ENCODE peak calls at places on chromosomes 2 and 18, in four cellular contexts. One of them, this sample, is unnamed.

GRCh38 chr2:236674238-236674637 is 104.6 kb downstream of the ACKR3 start:
- DNase-seq in H1: no peak
- DNase-seq in H9: peak; percentile 4
- DNase-seq in IMR-90: no peak
- DNase-seq in this sample: no peak

GRCh38 chr18:11980555-11981382 is 538 bp upstream of the IMPA2 start:
- DNase-seq in H1: peak; percentile 98
- DNase-seq in H9: peak; percentile 100
- DNase-seq in IMR-90: peak; percentile 96
- DNase-seq in this sample: peak; percentile 100

GRCh38 chr2:30686000-30686399 is 121.2 kb downstream of the CAPN13 start:
- DNase-seq in H1: no peak
- DNase-seq in H9: peak; percentile 73
- DNase-seq in IMR-90: no peak
- DNase-seq in this sample: peak; percentile 70

GRCh38 chr2:118121986-118122767 is 33.9 kb downstream of the INSIG2 start:
- DNase-seq in H1: no peak
- DNase-seq in H9: no peak
- DNase-seq in IMR-90: no peak
- DNase-seq in this sample: no peak

GRCh38 chr18:56257215-56257614 is 381.2 kb downstream of the TXNL1 start:
- DNase-seq in H1: no peak
- DNase-seq in H9: no peak
- DNase-seq in IMR-90: peak; percentile 96
- DNase-seq in this sample: no peak

GRCh38 chr2:240815761-240816583 is 4.0 kb downstream of the KIF1A start:
- DNase-seq in H1: no peak
- DNase-seq in H9: peak; percentile 15
- DNase-seq in IMR-90: no peak
- DNase-seq in this sample: no peak

GRCh38 chr2:218257390-218257981 is 3.3 kb upstream of the GPBAR1 start:
- DNase-seq in H1: no peak
- DNase-seq in H9: peak; percentile 85
- DNase-seq in IMR-90: no peak
- DNase-seq in this sample: peak; percentile 81

GRCh38 chr2:78029392-78029995 is 507.3 kb upstream of the LRRTM4 start:
- DNase-seq in H1: no peak
- DNase-seq in H9: no peak
- DNase-seq in IMR-90: no peak
- DNase-seq in this sample: peak; percentile 27

GRCh38 chr2:165055081-165055879 is 100.0 kb upstream of the SLC38A11 start:
- DNase-seq in H1: no peak
- DNase-seq in H9: no peak
- DNase-seq in IMR-90: peak; percentile 22
- DNase-seq in this sample: peak; percentile 91

GRCh38 chr18:44680271-44681038 is at the start of gene SETBP1:
- DNase-seq in H1: no peak
- DNase-seq in H9: peak; percentile 61
- DNase-seq in IMR-90: peak; percentile 2
- DNase-seq in this sample: peak; percentile 88

GRCh38 chr2:227513113-227513512 is 41.2 kb downstream of the AGFG1 start:
- DNase-seq in H1: no peak
- DNase-seq in H9: no peak
- DNase-seq in IMR-90: peak; percentile 39
- DNase-seq in this sample: peak; percentile 22

GRCh38 chr2:178865121-178865520 is 57.9 kb upstream of the TTN start:
- DNase-seq in H1: no peak
- DNase-seq in H9: no peak
- DNase-seq in IMR-90: no peak
- DNase-seq in this sample: no peak

GRCh38 chr2:41580806-41581205 is 467.0 kb upstream of the PKDCC start:
- DNase-seq in H1: no peak
- DNase-seq in H9: no peak
- DNase-seq in IMR-90: no peak
- DNase-seq in this sample: no peak

GRCh38 chr2:41572154-41572553 is 475.7 kb upstream of the PKDCC start:
- DNase-seq in H1: no peak
- DNase-seq in H9: no peak
- DNase-seq in IMR-90: no peak
- DNase-seq in this sample: no peak

GRCh38 chr2:41579811-41580210 is 468.0 kb upstream of the PKDCC start:
- DNase-seq in H1: no peak
- DNase-seq in H9: no peak
- DNase-seq in IMR-90: no peak
- DNase-seq in this sample: no peak

DNA sequence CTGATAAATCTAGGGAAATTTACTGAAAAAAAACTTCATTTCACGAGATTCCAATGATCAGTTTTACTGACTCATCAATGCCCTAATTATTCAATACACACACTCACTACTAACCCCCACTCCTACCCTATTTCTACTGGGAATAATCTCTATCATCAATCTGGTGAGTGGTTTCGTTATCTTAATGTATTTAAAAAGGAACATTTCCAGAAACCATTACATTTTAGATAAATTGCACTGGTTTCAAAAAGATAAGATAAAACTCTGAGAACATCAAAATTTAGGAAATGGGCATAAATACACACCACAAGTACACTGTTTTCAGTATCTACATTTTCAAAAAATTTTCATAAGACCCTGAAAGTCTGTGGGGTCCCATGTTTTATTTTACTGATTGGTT is 471.4 kb upstream of the PKDCC start:
- DNase-seq in H1: no peak
- DNase-seq in H9: no peak
- DNase-seq in IMR-90: no peak
- DNase-seq in this sample: no peak
- H3K56ac ChIP-seq in H1: no peak overlapping the region
- H3K56ac ChIP-seq in H9: no peak overlapping the region
- H3K56ac ChIP-seq in IMR-90: no peak overlapping the region
- H3K56ac ChIP-seq in this sample: no peak overlapping the region

GRCh38 chr2:231521443-231521842 is 8.8 kb downstream of the NMUR1 start:
- DNase-seq in H1: no peak
- DNase-seq in H9: no peak
- DNase-seq in IMR-90: no peak
- DNase-seq in this sample: no peak
- H4K8ac ChIP-seq in H1: no peak overlapping the region
- H4K8ac ChIP-seq in H9: no peak overlapping the region
- H4K8ac ChIP-seq in IMR-90: no peak overlapping the region
- H4K8ac ChIP-seq in this sample: no peak overlapping the region

DNA sequence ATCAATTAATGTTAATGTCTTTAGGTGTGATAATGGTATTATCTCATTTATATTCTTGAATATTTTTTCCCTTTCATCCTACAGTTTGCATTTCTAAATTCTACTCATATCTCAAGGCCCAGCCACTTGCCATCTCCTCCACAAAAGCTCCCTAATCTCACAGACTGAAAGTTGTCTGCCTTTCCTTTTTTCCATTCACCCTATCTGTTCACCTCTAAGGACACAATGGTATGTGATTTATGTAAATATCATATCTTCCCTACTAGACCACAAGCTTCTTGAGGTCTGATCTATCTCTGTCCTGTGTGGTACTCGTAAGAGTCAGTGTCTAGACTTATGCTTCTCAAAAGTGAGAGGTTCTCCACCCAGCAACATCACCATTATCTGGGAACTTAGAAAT is 3.9 kb upstream of the SPC25 start:
- DNase-seq in H1: no peak
- DNase-seq in H9: no peak
- DNase-seq in IMR-90: no peak
- DNase-seq in this sample: no peak
- H3K56ac ChIP-seq in H1: no peak overlapping the region
- H3K56ac ChIP-seq in H9: no peak overlapping the region
- H3K56ac ChIP-seq in IMR-90: no peak overlapping the region
- H3K56ac ChIP-seq in this sample: no peak overlapping the region

GRCh38 chr2:129010262-129010661 is 691.6 kb upstream of the HS6ST1 start:
- DNase-seq in H1: no peak
- DNase-seq in H9: no peak
- DNase-seq in IMR-90: no peak
- DNase-seq in this sample: no peak

GRCh38 chr2:129008881-129009554 is 690.4 kb upstream of the HS6ST1 start:
- DNase-seq in H1: no peak
- DNase-seq in H9: no peak
- DNase-seq in IMR-90: no peak
- DNase-seq in this sample: no peak

GRCh38 chr2:129009555-129010146 is 691.0 kb upstream of the HS6ST1 start:
- DNase-seq in H1: no peak
- DNase-seq in H9: no peak
- DNase-seq in IMR-90: no peak
- DNase-seq in this sample: no peak

GRCh38 chr2:129014432-129014831 is 695.8 kb upstream of the HS6ST1 start:
- DNase-seq in H1: no peak
- DNase-seq in H9: no peak
- DNase-seq in IMR-90: no peak
- DNase-seq in this sample: no peak

DNA sequence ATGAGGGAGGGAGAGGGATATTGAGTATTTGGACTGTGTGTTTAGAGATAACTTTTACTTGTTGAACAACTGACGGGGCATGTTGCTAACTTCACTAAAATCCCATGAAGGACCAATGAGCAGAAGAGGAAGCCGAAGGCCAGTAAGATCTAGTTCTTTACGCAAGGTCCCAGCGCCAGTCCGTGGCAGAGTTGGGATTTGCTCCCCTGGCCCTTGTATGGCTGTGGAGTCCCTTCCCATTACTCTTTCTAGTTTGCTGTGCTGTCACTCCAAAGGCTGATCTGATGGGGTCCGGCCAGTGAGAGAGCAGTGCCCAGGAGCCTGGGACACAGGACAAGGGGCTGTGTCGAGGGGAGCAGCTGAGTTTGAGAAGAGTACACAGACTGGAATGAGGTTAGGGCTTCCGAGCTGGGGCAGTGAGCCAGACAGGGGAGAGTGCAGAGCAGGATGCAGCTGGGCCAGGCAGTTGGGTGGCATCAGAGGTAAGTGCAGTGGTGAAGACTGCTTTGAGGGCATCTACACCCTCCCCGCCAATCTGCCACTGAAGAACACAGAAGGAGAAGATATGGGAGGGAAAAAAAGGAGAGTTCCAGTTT is 692.9 kb upstream of the HS6ST1 start:
- DNase-seq in H1: no peak
- DNase-seq in H9: no peak
- DNase-seq in IMR-90: no peak
- DNase-seq in this sample: no peak
- H4K8ac ChIP-seq in H1: no peak overlapping the region
- H4K8ac ChIP-seq in H9: no peak overlapping the region
- H4K8ac ChIP-seq in IMR-90: no peak overlapping the region
- H4K8ac ChIP-seq in this sample: no peak overlapping the region

GRCh38 chr18:31976242-31976641 is 33.3 kb upstream of the TRAPPC8 start:
- DNase-seq in H1: no peak
- DNase-seq in H9: no peak
- DNase-seq in IMR-90: no peak
- DNase-seq in this sample: no peak

GRCh38 chr18:31965331-31965970 is 22.5 kb upstream of the TRAPPC8 start:
- DNase-seq in H1: no peak
- DNase-seq in H9: no peak
- DNase-seq in IMR-90: no peak
- DNase-seq in this sample: no peak

GRCh38 chr18:31973929-31974546 is 31.1 kb upstream of the TRAPPC8 start:
- DNase-seq in H1: no peak
- DNase-seq in H9: no peak
- DNase-seq in IMR-90: no peak
- DNase-seq in this sample: peak; percentile 37

DNA sequence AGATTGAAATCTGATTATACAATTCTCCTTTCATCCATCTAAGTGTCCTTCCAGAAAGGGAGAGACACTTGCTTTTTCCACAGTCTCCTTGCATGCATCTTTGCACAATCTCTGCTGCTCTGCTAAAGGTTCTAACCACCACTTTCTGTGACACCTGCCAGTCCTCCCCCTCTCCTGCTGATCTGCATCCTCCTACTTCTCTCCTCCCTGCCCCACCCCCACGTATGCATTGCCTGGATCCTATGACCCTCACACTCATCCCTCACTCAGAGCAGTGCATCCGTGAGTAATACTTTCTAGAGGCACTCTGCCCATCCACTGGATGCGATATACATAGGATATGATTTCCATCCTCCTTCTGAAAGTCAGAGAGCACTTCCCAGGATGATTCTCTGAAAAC is 27.7 kb upstream of the TRAPPC8 start:
- DNase-seq in H1: no peak
- DNase-seq in H9: no peak
- DNase-seq in IMR-90: no peak
- DNase-seq in this sample: no peak
- H3K56ac ChIP-seq in H1: no peak overlapping the region
- H3K56ac ChIP-seq in H9: no peak overlapping the region
- H3K56ac ChIP-seq in IMR-90: no peak overlapping the region
- H3K56ac ChIP-seq in this sample: no peak overlapping the region

DNA sequence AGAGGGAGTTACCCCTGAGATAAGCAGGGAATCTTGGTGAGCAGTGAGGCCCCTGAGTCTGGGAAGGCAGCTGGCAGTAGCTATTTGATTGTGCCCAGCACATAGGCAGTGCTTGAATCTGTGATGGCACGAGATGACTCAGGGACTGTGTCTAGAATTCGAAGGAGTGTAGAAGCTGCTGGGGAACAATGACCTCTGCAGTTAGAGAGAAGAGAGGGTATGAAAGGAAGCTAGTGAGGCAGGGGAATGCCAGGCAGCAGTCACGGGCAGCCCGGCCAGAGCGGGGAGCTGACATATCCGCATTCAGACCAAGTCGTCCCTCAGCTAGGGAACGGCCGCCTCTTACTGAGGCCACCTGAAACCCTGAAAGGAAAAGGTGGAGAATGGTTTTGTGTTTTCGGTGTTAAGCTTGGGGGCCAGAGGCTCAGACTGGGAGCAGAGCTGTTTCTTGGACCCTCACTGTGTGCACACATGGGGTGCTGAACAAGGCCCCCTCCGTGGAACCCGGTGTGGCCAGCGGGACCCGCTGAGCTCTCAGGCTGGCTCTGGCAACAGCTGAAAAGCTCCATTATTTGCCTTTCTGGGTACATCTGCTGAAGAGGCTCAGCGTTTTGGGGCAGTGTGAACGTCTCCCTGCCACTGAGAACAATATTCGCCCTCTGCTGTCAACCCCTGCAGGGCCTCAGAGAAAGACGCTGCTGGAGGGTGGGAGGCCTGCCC is 32.9 kb downstream of the ARHGEF4 start:
- DNase-seq in H1: no peak
- DNase-seq in H9: no peak
- DNase-seq in IMR-90: no peak
- DNase-seq in this sample: no peak
- H4K8ac ChIP-seq in H1: peak overlapping the region; percentile 43
- H4K8ac ChIP-seq in H9: no peak overlapping the region
- H4K8ac ChIP-seq in IMR-90: no peak overlapping the region
- H4K8ac ChIP-seq in this sample: no peak overlapping the region

GRCh38 chr18:46601338-46601908 is 55.6 kb downstream of the LOXHD1 start:
- DNase-seq in H1: no peak
- DNase-seq in H9: no peak
- DNase-seq in IMR-90: no peak
- DNase-seq in this sample: no peak
- H3K56ac ChIP-seq in H1: no peak overlapping the region
- H3K56ac ChIP-seq in H9: no peak overlapping the region
- H3K56ac ChIP-seq in IMR-90: no peak overlapping the region
- H3K56ac ChIP-seq in this sample: no peak overlapping the region